ENCODE peak calls at places on chromosome 4, in four cellular contexts. One of them, this sample, is unnamed.

GRCh38 chr4:128863314-128864075 is 54.0 kb downstream of the JADE1 start:
- DNase-seq in GM12878: no peak
- DNase-seq in HepG2: peak; percentile 69
- DNase-seq in H1: peak; percentile 57
- DNase-seq in this sample: peak; percentile 51

GRCh38 chr4:137312257-137312656 is 220.0 kb downstream of the PCDH18 start:
- DNase-seq in H1: no peak
- DNase-seq in HepG2: no peak
- DNase-seq in GM12878: no peak
- DNase-seq in this sample: no peak

GRCh38 chr4:985123-985830 is 1.6 kb upstream of the IDUA start:
- DNase-seq in GM12878: no peak
- DNase-seq in HepG2: peak; percentile 65
- DNase-seq in H1: no peak
- DNase-seq in this sample: no peak

GRCh38 chr4:185796176-185796575 is 15.8 kb downstream of the SORBS2 start:
- DNase-seq in H1: no peak
- DNase-seq in HepG2: no peak
- DNase-seq in GM12878: no peak
- DNase-seq in this sample: no peak

GRCh38 chr4:56320293-56320692 is 67.0 kb downstream of the AASDH start:
- DNase-seq in GM12878: no peak
- DNase-seq in HepG2: no peak
- DNase-seq in H1: no peak
- DNase-seq in this sample: no peak

GRCh38 chr4:183589710-183590109 is 69.3 kb downstream of the RWDD4 start:
- DNase-seq in H1: no peak
- DNase-seq in GM12878: no peak
- DNase-seq in HepG2: no peak
- DNase-seq in this sample: no peak

GRCh38 chr4:89708903-89709361 is 128.0 kb downstream of the SNCA start:
- DNase-seq in GM12878: no peak
- DNase-seq in HepG2: no peak
- DNase-seq in H1: no peak
- DNase-seq in this sample: no peak

GRCh38 chr4:1201851-1202525 is 29.6 kb upstream of the SPON2 start:
- DNase-seq in H1: no peak
- DNase-seq in HepG2: no peak
- DNase-seq in GM12878: peak; percentile 65
- DNase-seq in this sample: no peak

GRCh38 chr4:178554352-178554751 is 1112.1 kb upstream of the AGA start:
- DNase-seq in H1: no peak
- DNase-seq in GM12878: no peak
- DNase-seq in HepG2: no peak
- DNase-seq in this sample: no peak

GRCh38 chr4:10746371-10747143 is 62.0 kb upstream of the CLNK start:
- DNase-seq in H1: no peak
- DNase-seq in HepG2: no peak
- DNase-seq in GM12878: no peak
- DNase-seq in this sample: no peak

GRCh38 chr4:11367371-11367770 is 61.3 kb downstream of the HS3ST1 start:
- DNase-seq in H1: no peak
- DNase-seq in GM12878: no peak
- DNase-seq in HepG2: no peak
- DNase-seq in this sample: no peak

GRCh38 chr4:27574743-27575142 is 714.1 kb downstream of the STIM2 start:
- DNase-seq in HepG2: no peak
- DNase-seq in GM12878: no peak
- DNase-seq in H1: no peak
- DNase-seq in this sample: no peak

GRCh38 chr4:93147524-93148212 is 680.9 kb upstream of the ATOH1 start:
- DNase-seq in H1: peak; percentile 56
- DNase-seq in HepG2: no peak
- DNase-seq in GM12878: no peak
- DNase-seq in this sample: peak; percentile 70

GRCh38 chr4:34323549-34324325 is 1920.6 kb downstream of the ARAP2 start:
- DNase-seq in HepG2: no peak
- DNase-seq in H1: no peak
- DNase-seq in GM12878: no peak
- DNase-seq in this sample: no peak

GRCh38 chr4:15703439-15703838 is 574 bp downstream of the BST1 start:
- DNase-seq in GM12878: no peak
- DNase-seq in H1: no peak
- DNase-seq in HepG2: no peak
- DNase-seq in this sample: no peak

GRCh38 chr4:125021189-125021588 is 293.6 kb upstream of the FAT4 start:
- DNase-seq in HepG2: no peak
- DNase-seq in GM12878: no peak
- DNase-seq in H1: no peak
- DNase-seq in this sample: no peak

GRCh38 chr4:119039779-119040178 is 95.9 kb upstream of the MYOZ2 start:
- DNase-seq in H1: no peak
- DNase-seq in HepG2: no peak
- DNase-seq in GM12878: no peak
- DNase-seq in this sample: no peak

GRCh38 chr4:139144161-139144859 is 32.7 kb downstream of the ELF2 start:
- DNase-seq in H1: no peak
- DNase-seq in GM12878: no peak
- DNase-seq in HepG2: no peak
- DNase-seq in this sample: no peak

GRCh38 chr4:123877561-123877960 is 481.0 kb downstream of the SPRY1 start:
- DNase-seq in GM12878: no peak
- DNase-seq in H1: no peak
- DNase-seq in HepG2: no peak
- DNase-seq in this sample: no peak

GRCh38 chr4:105622269-105622668 is 69.8 kb downstream of the ARHGEF38 start:
- DNase-seq in H1: no peak
- DNase-seq in GM12878: no peak
- DNase-seq in HepG2: no peak
- DNase-seq in this sample: no peak

GRCh38 chr4:7335363-7336066 is 99.2 kb downstream of the PSAPL1 start:
- DNase-seq in GM12878: peak; percentile 1
- DNase-seq in HepG2: peak; percentile 36
- DNase-seq in H1: peak; percentile 53
- DNase-seq in this sample: peak; percentile 70

GRCh38 chr4:118154643-118155042 is 120.4 kb downstream of the NDST3 start:
- DNase-seq in HepG2: no peak
- DNase-seq in H1: no peak
- DNase-seq in GM12878: no peak
- DNase-seq in this sample: no peak

GRCh38 chr4:1044469-1045192 is 33.2 kb downstream of the FGFRL1 start:
- DNase-seq in GM12878: no peak
- DNase-seq in HepG2: no peak
- DNase-seq in H1: no peak
- DNase-seq in this sample: no peak

GRCh38 chr4:2667428-2667827 is 88.7 kb downstream of the TNIP2 start:
- DNase-seq in GM12878: no peak
- DNase-seq in H1: no peak
- DNase-seq in HepG2: no peak
- DNase-seq in this sample: no peak

GRCh38 chr4:2672082-2672481 is 84.1 kb downstream of the TNIP2 start:
- DNase-seq in HepG2: no peak
- DNase-seq in H1: no peak
- DNase-seq in GM12878: no peak
- DNase-seq in this sample: no peak

GRCh38 chr4:2673157-2673556 is 83.0 kb downstream of the TNIP2 start:
- DNase-seq in H1: no peak
- DNase-seq in HepG2: peak; percentile 8
- DNase-seq in GM12878: no peak
- DNase-seq in this sample: peak; percentile 11

GRCh38 chr4:2672700-2673099 is 83.4 kb downstream of the TNIP2 start:
- DNase-seq in H1: no peak
- DNase-seq in HepG2: no peak
- DNase-seq in GM12878: no peak
- DNase-seq in this sample: no peak

GRCh38 chr4:2671267-2671895 is 84.8 kb downstream of the TNIP2 start:
- DNase-seq in H1: no peak
- DNase-seq in HepG2: no peak
- DNase-seq in GM12878: no peak
- DNase-seq in this sample: no peak
- TF ChIP-seq SUZ12 in H1: no peak
- TF ChIP-seq SUZ12 in HepG2: no peak
- TF ChIP-seq SUZ12 in GM12878: no peak
- TF ChIP-seq SUZ12 in this sample: no peak

GRCh38 chr4:158535130-158535614 is 13.5 kb downstream of the RXFP1 start:
- DNase-seq in GM12878: no peak
- DNase-seq in H1: no peak
- DNase-seq in HepG2: no peak
- DNase-seq in this sample: no peak
- H3K9ac ChIP-seq in GM12878: no peak overlapping the region
- H3K9ac ChIP-seq in H1: no peak overlapping the region
- H3K9ac ChIP-seq in HepG2: no peak overlapping the region
- H3K9ac ChIP-seq in this sample: no peak overlapping the region

DNA sequence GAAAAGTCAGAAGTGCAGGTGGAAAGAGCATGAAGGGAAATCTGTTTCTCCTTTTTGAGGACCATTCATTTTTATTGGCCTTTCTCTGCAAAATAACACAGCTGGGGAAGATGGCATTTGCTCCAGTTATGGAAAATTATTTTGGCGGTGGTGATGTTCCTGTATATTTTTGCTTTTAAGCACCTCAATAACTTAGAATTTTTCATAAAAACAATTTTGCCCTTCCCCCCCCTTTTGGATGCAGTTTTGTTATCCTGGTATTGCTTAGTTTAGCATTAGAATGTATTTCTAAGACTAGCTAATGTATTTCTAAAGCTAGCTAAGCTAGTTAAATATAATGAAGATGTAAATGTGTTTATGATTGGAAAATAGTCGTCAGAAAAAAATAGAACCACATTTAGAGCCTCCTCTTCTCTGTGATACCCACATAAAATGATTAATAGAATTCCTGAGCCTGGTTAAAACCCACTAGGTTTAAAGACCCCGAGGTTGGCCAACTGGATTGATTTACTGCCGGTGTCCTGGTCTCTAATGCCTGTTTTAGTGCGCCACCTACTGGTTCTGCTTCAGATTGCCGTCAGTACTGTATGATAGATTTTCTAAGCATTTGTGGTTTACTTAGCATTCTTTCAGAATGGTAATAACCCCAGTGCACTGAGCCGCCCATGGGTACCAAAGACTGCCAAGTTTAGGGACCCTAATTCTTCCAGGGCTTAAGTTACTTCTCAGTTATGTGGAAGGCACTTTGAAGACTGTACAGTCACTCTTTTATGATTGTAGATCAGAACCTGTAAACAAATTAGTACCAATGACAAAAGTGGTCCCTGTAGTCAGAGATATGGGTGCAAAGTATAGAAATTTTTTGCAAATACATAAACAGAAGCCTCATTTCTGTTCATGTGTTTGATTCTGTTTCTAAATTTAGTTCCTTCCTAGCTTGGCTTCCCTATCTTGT is 11.4 kb downstream of the KLF3 start:
- DNase-seq in GM12878: no peak
- DNase-seq in H1: no peak
- DNase-seq in HepG2: peak; percentile 77
- DNase-seq in this sample: no peak
- H3K4me1 ChIP-seq in GM12878: peaks cover 47% of the 10 kb centered on the region
- H3K4me1 ChIP-seq in H1: peaks cover 22% of the 10 kb centered on the region
- H3K4me1 ChIP-seq in HepG2: peaks cover 73% of the 10 kb centered on the region
- H3K4me1 ChIP-seq in this sample: peaks cover 7% of the 10 kb centered on the region

DNA sequence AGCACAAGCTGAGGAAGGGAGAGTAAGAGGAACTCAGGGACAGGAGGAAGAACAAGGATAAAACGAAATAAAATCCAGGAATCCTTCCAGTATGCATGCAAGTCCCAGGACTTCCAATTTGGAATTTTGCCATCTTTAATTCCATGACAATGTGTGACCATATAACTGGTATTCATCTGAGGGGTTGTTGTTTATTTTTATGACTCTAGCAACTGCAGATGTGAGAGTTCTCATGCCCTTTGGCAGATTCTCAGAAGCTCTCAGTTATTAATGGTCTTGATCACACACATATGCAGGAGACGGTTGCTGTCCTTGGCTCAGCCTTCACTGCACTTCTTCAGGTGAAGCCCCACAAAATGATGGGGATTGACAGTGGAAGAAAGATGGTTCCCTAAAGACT is 148.2 kb downstream of the SMIM20 start:
- DNase-seq in H1: no peak
- DNase-seq in GM12878: no peak
- DNase-seq in HepG2: no peak
- DNase-seq in this sample: no peak
- TF ChIP-seq SUZ12 in H1: no peak
- TF ChIP-seq SUZ12 in GM12878: no peak
- TF ChIP-seq SUZ12 in HepG2: no peak
- TF ChIP-seq SUZ12 in this sample: no peak

DNA sequence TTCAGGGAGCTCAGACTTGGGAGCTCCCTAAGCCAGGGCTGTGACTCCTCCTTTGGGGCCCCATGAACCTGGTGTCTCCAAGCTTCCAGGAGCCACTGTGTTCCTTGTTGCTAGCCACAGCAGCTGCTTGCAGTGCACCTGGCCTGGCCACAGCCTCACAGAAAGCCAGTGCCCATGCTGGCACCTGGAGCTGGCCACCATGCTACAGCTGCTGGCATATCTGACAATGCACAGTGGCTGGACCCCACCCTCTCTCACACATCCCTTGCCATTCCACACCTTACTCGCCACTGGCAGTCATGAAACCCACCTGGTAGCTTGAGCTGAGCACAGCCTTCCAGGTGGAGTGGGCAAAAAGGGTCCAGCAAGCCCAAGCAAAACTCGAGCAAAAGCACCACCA is 441.7 kb downstream of the ARAP2 start:
- DNase-seq in HepG2: no peak
- DNase-seq in GM12878: no peak
- DNase-seq in H1: no peak
- DNase-seq in this sample: no peak
- H3K9ac ChIP-seq in HepG2: no peak overlapping the region
- H3K9ac ChIP-seq in GM12878: no peak overlapping the region
- H3K9ac ChIP-seq in H1: no peak overlapping the region
- H3K9ac ChIP-seq in this sample: no peak overlapping the region

GRCh38 chr4:42411803-42412202 is 14.5 kb downstream of the SHISA3 start:
- DNase-seq in GM12878: no peak
- DNase-seq in H1: no peak
- DNase-seq in HepG2: no peak
- DNase-seq in this sample: no peak
- H3K4me1 ChIP-seq in GM12878: no peaks in the 10 kb centered on the region
- H3K4me1 ChIP-seq in H1: no peaks in the 10 kb centered on the region
- H3K4me1 ChIP-seq in HepG2: no peaks in the 10 kb centered on the region
- H3K4me1 ChIP-seq in this sample: no peaks in the 10 kb centered on the region

DNA sequence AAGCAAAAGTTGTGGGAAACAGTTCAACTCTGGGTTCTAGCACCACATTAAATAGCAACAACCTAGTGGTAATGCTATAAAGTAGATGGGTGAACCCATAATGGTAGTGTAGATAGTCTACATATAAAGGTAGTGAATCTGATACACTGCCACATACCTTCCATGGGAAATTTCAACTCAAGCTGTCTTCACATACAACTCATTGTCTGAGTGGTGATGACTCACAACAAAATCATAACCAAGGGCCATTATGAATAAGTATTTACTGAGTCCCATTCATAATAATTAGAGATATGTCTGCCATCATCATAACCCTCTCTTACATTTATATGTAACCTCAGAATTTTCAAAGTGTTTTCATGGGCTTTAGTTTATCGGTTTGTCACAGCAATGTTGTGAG is 34.8 kb downstream of the EGF start:
- DNase-seq in HepG2: no peak
- DNase-seq in GM12878: no peak
- DNase-seq in H1: no peak
- DNase-seq in this sample: no peak
- TF ChIP-seq SUZ12 in HepG2: no peak
- TF ChIP-seq SUZ12 in GM12878: no peak
- TF ChIP-seq SUZ12 in H1: no peak
- TF ChIP-seq SUZ12 in this sample: no peak

GRCh38 chr4:173518419-173519102 is 11.5 kb downstream of the HAND2 start:
- DNase-seq in H1: no peak
- DNase-seq in GM12878: no peak
- DNase-seq in HepG2: no peak
- DNase-seq in this sample: no peak
- H3K9ac ChIP-seq in H1: no peak overlapping the region
- H3K9ac ChIP-seq in GM12878: no peak overlapping the region
- H3K9ac ChIP-seq in HepG2: no peak overlapping the region
- H3K9ac ChIP-seq in this sample: no peak overlapping the region

This sample was measured in NT2/D1.